ENCODE peak calls at places on chromosomes 2 and 18, in six cellular contexts. Z is HepG2; R is CD8-positive, alpha-beta T cell; U is mammary epithelial cell; B is neuronal stem cell; D is lower lobe of right lung. N is an unnamed sample.
A peak's percentile ranks its signal among the peaks of the same experiment; 100 is the strongest.

GRCh38 chr2:17616405-17616804 is 75.9 kb downstream of the VSNL1 start:
- DNase-seq in Z (no peak), B (no peak), U (no peak), D (no peak), R (no peak), N (no peak)

GRCh38 chr2:72117029-72117428 is 30.6 kb downstream of the CYP26B1 start:
- DNase-seq in U (no peak), Z (no peak), R (no peak), D (no peak), B (no peak), N (no peak)

GRCh38 chr2:23452853-23453420 is 68.0 kb downstream of the KLHL29 start:
- DNase-seq in D (no peak), B (no peak), R (peak; percentile 49), U (peak; percentile 23), Z (no peak), N (no peak)

GRCh38 chr2:241803387-241804325 is 5.3 kb upstream of the NEU4 start:
- DNase-seq in B (no peak), U (peak; percentile 53), D (peak; percentile 49), R (peak; percentile 46), Z (no peak), N (peak; percentile 20)

GRCh38 chr2:170113168-170113567 is 64.8 kb upstream of the MYO3B start:
- DNase-seq in U (no peak), Z (no peak), R (no peak), B (no peak), D (no peak), N (no peak)

GRCh38 chr2:219273887-219274391 is 5.2 kb upstream of the DNAJB2 start:
- DNase-seq in R (no peak), B (no peak), D (no peak), U (peak; percentile 97), Z (no peak), N (no peak)

GRCh38 chr2:216316743-216317142 is 55.5 kb downstream of the MARCHF4 start:
- DNase-seq in Z (no peak), D (no peak), R (no peak), U (peak; percentile 70), B (no peak), N (no peak)

GRCh38 chr2:68663371-68664156 is 20.2 kb downstream of the PROKR1 start:
- DNase-seq in B (no peak), U (no peak), D (no peak), R (no peak), Z (no peak), N (no peak)

GRCh38 chr2:225070811-225071210 is 28.5 kb upstream of the DOCK10 start:
- DNase-seq in B (no peak), D (no peak), U (no peak), R (no peak), Z (no peak), N (no peak)

GRCh38 chr2:120702061-120702460 is 33.6 kb upstream of the GLI2 start:
- DNase-seq in Z (no peak), U (no peak), B (no peak), R (no peak), D (no peak), N (no peak)

GRCh38 chr18:22088029-22088428 is 81.4 kb upstream of the GATA6 start:
- DNase-seq in B (no peak), R (no peak), Z (no peak), U (no peak), D (peak; percentile 74), N (no peak)

GRCh38 chr2:21910832-21911507 is 787.2 kb downstream of the TDRD15 start:
- DNase-seq in B (no peak), Z (no peak), U (no peak), R (no peak), D (no peak), N (no peak)

GRCh38 chr2:141528990-141529389 is 601.8 kb downstream of the LRP1B start:
- DNase-seq in U (no peak), B (no peak), D (no peak), Z (no peak), R (no peak), N (no peak)

GRCh38 chr18:62744076-62744705 is 28.9 kb downstream of the PHLPP1 start:
- DNase-seq in B (no peak), R (no peak), D (no peak), Z (peak; percentile 33), U (no peak), N (no peak)

GRCh38 chr2:31208240-31208639 is 9.1 kb downstream of the CAPN14 start:
- DNase-seq in B (no peak), R (no peak), D (no peak), Z (no peak), U (no peak), N (no peak)

GRCh38 chr18:77113361-77114069 is 19.1 kb downstream of the MBP start:
- DNase-seq in U (no peak), Z (no peak), B (no peak), R (no peak), D (no peak), N (no peak)

GRCh38 chr2:128381001-128381938 is 62.6 kb upstream of the HS6ST1 start:
- DNase-seq in U (no peak), Z (peak; percentile 68), D (peak; percentile 54), R (no peak), B (no peak), N (no peak)

GRCh38 chr18:76978616-76979015 is 154.0 kb downstream of the MBP start:
- DNase-seq in R (no peak), B (no peak), Z (no peak), U (no peak), D (no peak), N (no peak)

GRCh38 chr2:152466925-152467676 is 132.1 kb downstream of the FMNL2 start:
- DNase-seq in R (no peak), D (no peak), Z (no peak), U (peak; percentile 79), B (no peak), N (no peak)

GRCh38 chr2:132253496-132254305 is 91.9 kb upstream of the ANKRD30BL start:
- DNase-seq in B (no peak), R (no peak), D (no peak), U (no peak), Z (no peak), N (no peak)

GRCh38 chr2:132252191-132252893 is 90.6 kb upstream of the ANKRD30BL start:
- DNase-seq in R (no peak), D (peak; percentile 37), U (no peak), B (no peak), Z (no peak), N (no peak)

GRCh38 chr2:132256251-132256902 is 94.6 kb upstream of the ANKRD30BL start:
- DNase-seq in Z (no peak), R (no peak), D (no peak), U (no peak), B (no peak), N (no peak)

GRCh38 chr2:132252894-132253264 is 91.1 kb upstream of the ANKRD30BL start:
- DNase-seq in R (no peak), Z (no peak), B (no peak), D (no peak), U (no peak), N (no peak)

GRCh38 chr2:132255714-132256113 is 94.0 kb upstream of the ANKRD30BL start:
- DNase-seq in B (no peak), R (no peak), U (no peak), Z (no peak), D (no peak), N (no peak)
- H3K9me3 ChIP-seq in B (no peaks in the 10 kb centered on the region), R (no peaks in the 10 kb centered on the region), U (no peaks in the 10 kb centered on the region), Z (peaks cover 53% of the 10 kb centered on the region), D (peaks cover 3% of the 10 kb centered on the region), N (no peaks in the 10 kb centered on the region)

DNA sequence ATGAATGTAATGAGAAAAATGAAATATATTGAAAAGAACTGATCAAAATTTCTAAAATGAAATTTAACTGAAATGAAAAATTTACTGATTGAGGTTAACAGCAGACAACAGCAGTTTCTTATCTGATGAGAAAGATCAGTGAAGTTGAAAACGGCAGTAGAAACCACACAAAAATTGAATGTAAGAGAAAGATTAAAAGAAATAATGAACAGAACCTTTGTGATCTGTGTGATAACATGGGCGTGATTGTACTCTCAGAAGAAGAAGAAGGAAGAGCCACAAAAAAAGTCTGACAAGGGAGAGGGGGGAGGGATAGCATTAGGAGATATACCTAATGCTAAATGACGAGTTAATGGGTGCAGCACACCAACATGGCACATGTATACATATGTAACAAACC is 45.2 kb downstream of the FAM117B start:
- DNase-seq in B (no peak), D (no peak), Z (no peak), R (no peak), U (no peak), N (no peak)
- H3K9me3 ChIP-seq in B (no peaks in the 10 kb centered on the region), D (peaks cover 6% of the 10 kb centered on the region), Z (peaks cover 16% of the 10 kb centered on the region), R (peaks cover 5% of the 10 kb centered on the region), U (no peaks in the 10 kb centered on the region), N (no peaks in the 10 kb centered on the region)

DNA sequence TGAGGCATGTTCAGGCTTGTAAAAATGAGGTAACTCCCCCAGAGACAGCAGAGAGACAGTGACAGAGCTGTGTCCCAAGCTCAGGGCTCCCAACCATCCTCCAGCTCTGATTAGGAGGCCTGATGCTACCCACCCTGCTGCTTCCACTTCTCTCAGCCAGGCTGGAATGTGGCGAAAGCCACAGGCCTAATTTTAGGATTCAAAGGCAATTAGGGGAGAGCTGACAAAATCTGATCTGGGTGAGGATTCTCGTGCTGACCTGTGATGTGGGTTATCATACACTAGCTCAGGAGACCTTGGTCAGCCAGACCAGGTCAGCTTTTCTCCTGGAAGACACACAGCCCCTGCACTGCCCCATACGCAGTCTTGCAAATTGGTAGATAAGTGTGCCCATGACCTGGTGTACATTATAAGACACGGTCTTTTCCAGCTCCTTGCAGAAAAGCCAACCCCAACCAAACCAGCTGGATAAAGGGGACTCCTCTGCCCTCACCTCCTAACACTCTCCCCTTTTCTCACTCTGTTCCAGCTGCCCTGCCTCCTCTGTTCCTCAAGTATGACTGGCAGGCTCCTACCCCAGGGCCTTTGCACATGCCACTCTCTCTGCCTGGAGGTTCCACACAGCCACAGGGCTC is 225.9 kb downstream of the MGAT5 start:
- DNase-seq in D (no peak), B (no peak), U (no peak), R (no peak), Z (no peak), N (no peak)
- H3K9me3 ChIP-seq in D (no peaks in the 10 kb centered on the region), B (no peaks in the 10 kb centered on the region), U (no peaks in the 10 kb centered on the region), R (no peaks in the 10 kb centered on the region), Z (no peaks in the 10 kb centered on the region), N (no peaks in the 10 kb centered on the region)

GRCh38 chr2:132462242-132462641 is 45.6 kb downstream of the GPR39 start:
- DNase-seq in Z (no peak), D (no peak), R (no peak), B (no peak), U (no peak), N (no peak)

GRCh38 chr2:132469095-132469494 is 52.5 kb downstream of the GPR39 start:
- DNase-seq in Z (no peak), R (no peak), B (no peak), U (no peak), D (no peak), N (no peak)

GRCh38 chr2:132463719-132464118 is 47.1 kb downstream of the GPR39 start:
- DNase-seq in R (no peak), D (no peak), Z (no peak), U (peak; percentile 74), B (no peak), N (no peak)

GRCh38 chr2:132465917-132466316 is 49.3 kb downstream of the GPR39 start:
- DNase-seq in B (no peak), Z (no peak), R (no peak), D (no peak), U (peak; percentile 4), N (no peak)

DNA sequence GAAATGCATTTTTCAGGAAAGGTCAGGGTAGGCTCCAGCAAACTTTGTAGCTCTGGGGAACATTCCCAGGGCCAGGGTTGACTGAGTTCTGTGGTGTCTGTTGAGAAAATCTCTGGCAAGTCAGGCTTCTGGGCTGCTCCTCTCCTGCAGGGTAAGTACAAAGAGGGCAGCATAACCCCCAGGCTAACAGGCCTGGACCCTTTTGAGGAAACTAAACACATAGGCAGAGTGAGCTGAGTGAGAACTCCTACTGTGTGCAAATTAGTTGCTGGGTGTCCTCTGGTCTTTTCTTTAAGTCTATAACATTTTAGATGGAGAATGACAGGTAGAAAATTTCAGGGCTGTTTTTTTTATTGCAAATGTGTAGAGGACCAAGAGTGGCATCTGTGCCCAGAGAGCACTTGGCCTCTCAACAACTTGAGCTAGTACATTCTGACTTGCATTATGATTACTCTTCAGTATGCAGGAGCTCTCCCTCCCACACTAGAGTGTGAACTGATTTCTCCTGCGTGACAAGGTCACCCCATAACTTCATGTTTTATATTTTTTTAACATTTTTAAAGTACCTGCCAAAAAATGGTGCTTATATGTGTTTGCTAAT is 49.9 kb downstream of the GPR39 start:
- DNase-seq in R (no peak), B (no peak), Z (no peak), D (no peak), U (no peak), N (no peak)
- H3K9me3 ChIP-seq in R (peaks cover 4% of the 10 kb centered on the region), B (peaks cover 15% of the 10 kb centered on the region), Z (peaks cover 95% of the 10 kb centered on the region), D (peaks cover 52% of the 10 kb centered on the region), U (peaks cover 82% of the 10 kb centered on the region), N (no peaks in the 10 kb centered on the region)

N was measured in T-helper 17 cell.